ENCODE peak calls at places on chromosome 18, in six cellular contexts. T is CD8-positive, alpha-beta memory T cell; F is HepG2; G is effector memory CD4-positive, alpha-beta T cell; E is fibroblast of lung; X is cardiac muscle cell. C is an unnamed sample. For H3K36me3 and H3K4me1, the result is how much of the 10 kb centered on the place peaks cover.

GRCh38 chr18:52131845-52132244 is 208.2 kb upstream of the DCC start:
- DNase-seq in T (no peak), F (no peak), G (no peak), E (no peak), X (no peak), C (no peak)

GRCh38 chr18:59228361-59228760 is 8.4 kb downstream of the GRP start:
- DNase-seq in T (no peak), F (no peak), G (no peak), E (no peak), X (no peak), C (no peak)

GRCh38 chr18:79942211-79942610 is 9.2 kb downstream of the SLC66A2 start:
- DNase-seq in T (no peak), F (no peak), G (no peak), E (no peak), X (no peak), C (no peak)

GRCh38 chr18:57175550-57175949 is 28.7 kb downstream of the BOD1L2 start:
- DNase-seq in T (no peak), F (no peak), G (no peak), E (no peak), X (no peak), C (no peak)

GRCh38 chr18:67766930-67767329 is 250.4 kb upstream of the DSEL start:
- DNase-seq in T (no peak), F (no peak), G (no peak), E (peak), X (no peak), C (no peak)

GRCh38 chr18:58496937-58497336 is 132.0 kb downstream of the ALPK2 start:
- DNase-seq in T (no peak), F (peak), G (no peak), E (no peak), X (no peak), C (no peak)

GRCh38 chr18:68103561-68103960 is 587.0 kb upstream of the DSEL start:
- DNase-seq in T (no peak), F (no peak), G (no peak), E (no peak), X (no peak), C (no peak)

GRCh38 chr18:79914614-79915160 is 36.8 kb downstream of the SLC66A2 start:
- DNase-seq in T (no peak), F (no peak), G (no peak), E (no peak), X (no peak), C (no peak)

GRCh38 chr18:686339-687111 is 25.9 kb downstream of the ENOSF1 start:
- DNase-seq in T (no peak), F (no peak), G (no peak), E (no peak), X (no peak), C (no peak)

GRCh38 chr18:12324991-12325725 is 17.1 kb downstream of the TUBB6 start:
- DNase-seq in T (no peak), F (no peak), G (no peak), E (no peak), X (no peak), C (no peak)
- H3K36me3 ChIP-seq in T (under half), F (under half), G (under half), E (under half), X (half or more), C (half or more)

GRCh38 chr18:75454022-75454795 is 26.7 kb upstream of the SMIM21 start:
- DNase-seq in T (no peak), F (no peak), G (no peak), E (peak), X (no peak), C (no peak)

GRCh38 chr18:75456277-75456676 is 28.8 kb upstream of the SMIM21 start:
- DNase-seq in T (no peak), F (no peak), G (no peak), E (peak), X (no peak), C (no peak)

DNA sequence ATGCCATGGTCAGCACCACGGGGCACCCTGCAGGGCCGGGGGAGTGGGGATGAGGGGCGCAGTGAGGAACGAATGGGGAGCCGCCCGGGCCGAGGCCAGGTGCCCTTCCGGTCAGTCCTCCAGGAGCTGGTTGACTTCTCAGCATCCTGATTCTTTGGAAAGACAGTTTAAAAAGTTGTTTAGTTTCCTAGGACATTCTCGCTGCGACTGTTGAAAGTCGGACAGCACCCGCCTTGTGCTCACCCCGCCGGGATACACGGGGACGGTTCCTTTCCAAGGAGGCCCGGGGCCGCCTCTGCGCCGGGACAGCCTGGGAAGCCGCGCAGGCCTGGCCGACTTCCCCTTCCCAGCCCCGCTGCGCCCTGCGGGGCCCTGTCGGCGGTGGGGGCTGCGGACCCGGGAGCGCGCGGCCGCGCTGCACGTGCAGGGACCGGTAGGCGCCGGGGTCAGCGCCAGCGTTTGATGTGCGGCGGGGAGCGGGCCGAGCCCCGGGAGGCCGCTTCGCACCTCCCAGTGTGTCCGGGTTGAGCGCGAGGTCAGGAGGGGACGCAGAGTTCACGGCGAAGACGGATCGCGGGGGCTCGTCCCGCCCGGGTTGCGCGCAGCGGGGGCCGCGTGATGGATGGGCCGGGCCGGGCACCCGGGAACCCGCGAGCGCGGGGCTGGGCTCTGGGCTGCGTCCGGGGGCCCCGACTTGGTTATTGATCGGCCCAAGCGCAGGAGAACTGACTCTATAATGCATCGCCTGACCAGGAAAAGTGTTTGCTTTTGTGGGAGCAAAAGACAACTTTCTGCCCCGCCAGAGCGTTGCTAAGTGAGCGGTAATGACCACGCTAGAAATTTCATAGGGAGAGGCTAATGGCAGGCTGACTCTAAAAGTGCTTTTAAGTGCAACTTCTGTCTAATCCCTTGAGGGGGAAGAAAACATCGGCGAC is 28.0 kb upstream of the SMIM21 start:
- DNase-seq in T (no peak), F (no peak), G (no peak), E (peak), X (peak), C (no peak)
- H3K4me3 ChIP-seq in T (peak), F (no peak), G (peak), E (peak), X (peak), C (peak)

DNA sequence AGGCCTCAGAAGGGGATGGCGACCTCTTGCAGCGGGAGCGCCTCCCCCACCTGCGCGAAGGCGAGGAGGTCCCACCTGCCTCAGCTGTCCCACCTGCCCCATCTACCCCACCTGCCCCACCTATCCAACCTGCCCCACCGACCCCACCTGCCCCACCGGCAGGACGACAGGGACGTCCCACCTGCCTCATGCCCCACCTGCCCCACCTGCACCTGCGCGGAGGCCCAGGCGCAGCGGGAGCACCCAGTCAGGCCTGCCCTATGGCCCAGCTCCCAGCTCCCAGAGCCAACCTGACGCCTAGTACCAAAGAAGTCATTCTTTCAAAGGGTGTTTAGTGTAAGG is 489.1 kb upstream of the SMIM21 start:
- DNase-seq in T (no peak), F (no peak), G (no peak), E (no peak), X (no peak), C (no peak)
- H3K4me1 ChIP-seq in T (under half), F (under half), G (under half), E (under half), X (under half), C (under half)

GRCh38 chr18:69558088-69558487 is 157.4 kb downstream of the DOK6 start:
- DNase-seq in T (no peak), F (no peak), G (no peak), E (no peak), X (no peak), C (no peak)
- H3K36me3 ChIP-seq in T (under half), F (under half), G (under half), E (under half), X (under half), C (under half)

GRCh38 chr18:54184836-54185235 is 39.6 kb downstream of the MBD2 start:
- DNase-seq in T (no peak), F (no peak), G (no peak), E (no peak), X (no peak), C (no peak)
- H3K4me3 ChIP-seq in T (no peak), F (no peak), G (no peak), E (no peak), X (no peak), C (no peak)